ENCODE peak calls at places on chromosomes 16 and 17, in seven cellular contexts. A is MCF 10A, T is fibroblast of lung, G is uterus, O is nephron progenitor cell, U is glutamatergic neuron, E is AG09319. F is an unnamed sample.

GRCh38 chr17:18267927-18268711 is 7.7 kb downstream of the MIEF2 start:
- DNase-seq in A (no peak), T (no peak), G (no peak), O (peak), U (peak), E (no peak), F (peak)

GRCh38 chr17:1486802-1487695 is 5.4 kb downstream of the MYO1C start:
- DNase-seq in A (no peak), T (peak), G (peak), O (peak), U (peak), E (no peak), F (peak)

GRCh38 chr16:8155275-8155674 is 435.0 kb downstream of the TMEM114 start:
- DNase-seq in A (no peak), T (no peak), G (no peak), O (no peak), U (no peak), E (no peak), F (no peak)

GRCh38 chr17:73827627-73828241 is 183.5 kb upstream of the SDK2 start:
- DNase-seq in A (no peak), T (peak), G (no peak), O (no peak), U (peak), E (no peak), F (no peak)

GRCh38 chr17:1720856-1721386 is 3.6 kb upstream of the WDR81 start:
- DNase-seq in A (peak), T (peak), G (peak), O (peak), U (peak), E (no peak), F (peak)

GRCh38 chr17:7281953-7282751 is 634 bp downstream of the SLC2A4 start:
- DNase-seq in A (no peak), T (no peak), G (peak), O (peak), U (no peak), E (no peak), F (no peak)

GRCh38 chr17:72518810-72519597 is 398.2 kb downstream of the SOX9 start:
- DNase-seq in A (no peak), T (no peak), G (no peak), O (peak), U (no peak), E (no peak), F (no peak)

GRCh38 chr16:76345093-76345735 is 68.0 kb downstream of the CNTNAP4 start:
- DNase-seq in A (peak), T (peak), G (no peak), O (no peak), U (no peak), E (no peak), F (no peak)

GRCh38 chr17:56300191-56300590 is 146.9 kb downstream of the ANKFN1 start:
- DNase-seq in A (no peak), T (no peak), G (no peak), O (no peak), U (no peak), E (no peak), F (no peak)

GRCh38 chr17:145671-146541 is 8.5 kb downstream of the SCGB1C2 start:
- DNase-seq in A (no peak), T (no peak), G (peak), O (no peak), U (peak), E (no peak), F (no peak)

GRCh38 chr17:38451840-38452529 is 23.7 kb downstream of the ARHGAP23 start:
- DNase-seq in A (peak), T (peak), G (peak), O (peak), U (peak), E (peak), F (peak)

GRCh38 chr17:19502517-19502916 is 31.1 kb upstream of the SLC47A1 start:
- DNase-seq in A (no peak), T (no peak), G (no peak), O (no peak), U (no peak), E (no peak), F (no peak)

GRCh38 chr17:20920813-20921199 is 122.0 kb downstream of the USP22 start:
- DNase-seq in A (no peak), T (peak), G (no peak), O (no peak), U (no peak), E (no peak), F (no peak)

GRCh38 chr16:54282923-54283734 is 3.5 kb downstream of the IRX3 start:
- DNase-seq in A (peak), T (no peak), G (no peak), O (peak), U (no peak), E (no peak), F (no peak)

GRCh38 chr16:88807626-88808453 is 3.9 kb downstream of the APRT start:
- DNase-seq in A (no peak), T (no peak), G (no peak), O (no peak), U (no peak), E (no peak), F (no peak)

GRCh38 chr16:20911361-20911760 is 10.8 kb downstream of the LYRM1 start:
- DNase-seq in A (peak), T (peak), G (no peak), O (no peak), U (no peak), E (no peak), F (peak)

GRCh38 chr16:67979955-67980678 is at the start of gene DPEP3:
- DNase-seq in A (no peak), T (no peak), G (no peak), O (no peak), U (peak), E (no peak), F (no peak)

GRCh38 chr17:6507535-6507934 is 48.8 kb downstream of the PITPNM3 start:
- DNase-seq in A (peak), T (peak), G (peak), O (no peak), U (no peak), E (peak), F (peak)

GRCh38 chr16:89067677-89068076 is 26.0 kb upstream of the ACSF3 start:
- DNase-seq in A (peak), T (no peak), G (no peak), O (no peak), U (no peak), E (no peak), F (no peak)

GRCh38 chr16:86072328-86073102 is 173.6 kb downstream of the IRF8 start:
- DNase-seq in A (peak), T (peak), G (peak), O (peak), U (peak), E (peak), F (peak)

GRCh38 chr16:24721830-24722238 is 7.6 kb upstream of the TNRC6A start:
- DNase-seq in A (no peak), T (no peak), G (no peak), O (no peak), U (no peak), E (no peak), F (no peak)

DNA sequence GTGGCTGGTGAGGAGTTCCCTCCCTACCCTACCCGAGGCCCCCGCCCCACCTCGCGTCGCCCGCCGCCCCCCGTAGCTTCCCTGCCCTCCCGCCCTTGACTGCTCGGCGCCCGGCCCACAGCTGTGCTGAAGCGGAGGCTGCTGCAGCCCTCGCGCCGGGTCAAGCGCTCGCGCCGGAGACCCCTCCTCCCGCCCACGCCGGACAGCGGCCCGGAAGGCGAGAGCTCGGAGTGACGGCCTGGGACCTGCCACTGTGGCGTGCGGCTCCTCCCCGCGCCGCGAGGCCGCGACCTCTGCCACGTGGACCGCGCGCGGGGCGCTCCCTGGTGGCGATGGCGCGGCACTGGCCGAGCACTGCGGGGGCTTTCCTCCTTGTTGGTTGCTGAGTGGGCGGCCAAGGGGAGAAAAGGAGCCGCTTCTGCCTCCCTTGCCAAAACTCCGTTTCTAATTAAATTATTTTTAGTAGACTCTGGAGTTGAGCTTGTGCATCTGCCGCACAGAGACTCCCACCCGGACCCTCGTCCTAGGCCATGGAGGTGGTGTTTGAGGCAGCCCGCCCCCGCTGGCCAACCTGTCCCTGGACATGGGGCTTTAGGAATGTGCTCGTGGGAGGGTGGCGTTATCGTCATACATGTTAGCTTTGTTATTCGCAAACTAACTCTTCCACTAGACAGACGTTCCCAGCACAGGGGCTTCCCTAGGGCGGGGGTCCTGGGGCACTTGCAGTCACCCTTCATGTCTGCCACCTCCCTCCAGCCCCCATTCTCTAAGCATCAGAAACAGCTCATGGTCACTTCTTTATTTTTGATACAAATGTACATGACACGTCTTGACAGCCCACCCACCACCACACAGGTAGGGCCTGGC is 4.4 kb downstream of the TP53I13 start:
- DNase-seq in A (no peak), T (peak), G (peak), O (peak), U (peak), E (no peak), F (peak)
- TF ChIP-seq CTCF in A (no peak), T (peak), G (peak), O (peak), U (peak), E (peak), F (peak)

DNA sequence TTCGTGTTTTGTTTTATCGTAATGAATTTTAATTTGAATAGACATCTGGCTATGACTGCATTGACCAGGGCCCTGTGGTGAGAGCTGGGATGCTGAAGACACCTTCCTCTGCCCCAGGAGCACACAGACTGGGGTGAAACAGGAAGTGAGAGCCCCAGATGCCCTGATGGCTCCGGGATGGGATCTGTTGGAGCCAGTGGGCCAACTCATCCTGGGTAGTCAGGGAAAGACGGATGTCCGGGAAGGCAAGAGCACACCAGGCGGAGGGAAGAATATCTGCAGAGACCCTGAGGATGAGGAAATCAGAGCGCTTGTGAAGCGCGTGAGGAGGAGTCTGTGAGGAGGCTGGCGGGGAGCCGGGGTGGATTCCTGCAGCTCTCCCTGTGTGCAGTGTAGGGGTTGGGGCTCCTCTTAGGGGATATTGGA is 71.5 kb upstream of the LGALS9 start:
- DNase-seq in A (no peak), T (peak), G (peak), O (no peak), U (no peak), E (no peak), F (peak)
- TF ChIP-seq CTCF in A (no peak), T (peak), G (no peak), O (no peak), U (no peak), E (peak), F (no peak)

GRCh38 chr16:17304814-17305169 is 166.0 kb downstream of the XYLT1 start:
- DNase-seq in A (no peak), T (peak), G (no peak), O (no peak), U (no peak), E (no peak), F (peak)
- TF ChIP-seq CTCF in A (no peak), T (no peak), G (no peak), O (no peak), U (no peak), E (no peak), F (no peak)

GRCh38 chr17:10871914-10872313 is 34.0 kb upstream of the PIRT start:
- DNase-seq in A (no peak), T (no peak), G (no peak), O (no peak), U (no peak), E (no peak), F (no peak)

GRCh38 chr17:10879110-10879509 is 41.2 kb upstream of the PIRT start:
- DNase-seq in A (no peak), T (no peak), G (no peak), O (peak), U (peak), E (no peak), F (no peak)

GRCh38 chr17:10875411-10875810 is 37.5 kb upstream of the PIRT start:
- DNase-seq in A (no peak), T (no peak), G (no peak), O (peak), U (no peak), E (no peak), F (no peak)

GRCh38 chr17:10870651-10871050 is 32.8 kb upstream of the PIRT start:
- DNase-seq in A (no peak), T (no peak), G (no peak), O (no peak), U (no peak), E (no peak), F (no peak)

DNA sequence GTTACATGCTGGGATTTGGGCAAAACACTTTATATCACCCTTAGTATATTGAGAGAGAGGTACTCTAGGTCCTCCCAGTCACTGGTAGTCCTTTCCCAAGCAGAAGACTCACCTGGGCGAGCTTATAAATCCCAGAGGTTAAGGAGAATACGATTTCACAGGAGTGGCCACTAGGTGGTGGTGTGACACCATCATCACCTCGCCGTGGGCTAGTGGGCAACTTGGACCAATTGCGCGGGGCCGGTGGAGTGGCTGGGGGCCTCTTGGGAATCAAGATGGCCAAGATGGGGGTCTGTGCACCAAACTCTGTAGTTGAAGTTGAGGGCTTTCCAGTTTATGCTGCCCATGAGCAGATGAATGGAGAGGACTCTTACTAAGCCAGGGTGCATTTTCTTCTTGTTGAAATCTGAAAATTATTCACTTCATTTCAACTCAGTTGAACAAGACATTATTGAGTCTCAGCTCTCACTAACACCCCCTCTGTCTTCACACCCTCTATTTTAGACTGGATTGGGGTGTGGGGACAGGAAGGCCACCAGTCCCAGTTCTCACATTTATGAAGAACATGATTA is 38.2 kb upstream of the PIRT start:
- DNase-seq in A (peak), T (peak), G (peak), O (peak), U (peak), E (no peak), F (peak)
- TF ChIP-seq CTCF in A (peak), T (peak), G (peak), O (peak), U (peak), E (peak), F (peak)

GRCh38 chr16:1336619-1337018 is 3.2 kb downstream of the BAIAP3 start:
- DNase-seq in A (no peak), T (no peak), G (no peak), O (no peak), U (no peak), E (no peak), F (no peak)

GRCh38 chr16:1334739-1335138 is 1.3 kb downstream of the BAIAP3 start:
- DNase-seq in A (no peak), T (no peak), G (no peak), O (no peak), U (no peak), E (no peak), F (no peak)

GRCh38 chr16:1335996-1336395 is 2.6 kb downstream of the BAIAP3 start:
- DNase-seq in A (no peak), T (no peak), G (no peak), O (peak), U (peak), E (no peak), F (no peak)

GRCh38 chr16:1333854-1334719 is 642 bp downstream of the BAIAP3 start:
- DNase-seq in A (no peak), T (no peak), G (no peak), O (peak), U (peak), E (no peak), F (no peak)

DNA sequence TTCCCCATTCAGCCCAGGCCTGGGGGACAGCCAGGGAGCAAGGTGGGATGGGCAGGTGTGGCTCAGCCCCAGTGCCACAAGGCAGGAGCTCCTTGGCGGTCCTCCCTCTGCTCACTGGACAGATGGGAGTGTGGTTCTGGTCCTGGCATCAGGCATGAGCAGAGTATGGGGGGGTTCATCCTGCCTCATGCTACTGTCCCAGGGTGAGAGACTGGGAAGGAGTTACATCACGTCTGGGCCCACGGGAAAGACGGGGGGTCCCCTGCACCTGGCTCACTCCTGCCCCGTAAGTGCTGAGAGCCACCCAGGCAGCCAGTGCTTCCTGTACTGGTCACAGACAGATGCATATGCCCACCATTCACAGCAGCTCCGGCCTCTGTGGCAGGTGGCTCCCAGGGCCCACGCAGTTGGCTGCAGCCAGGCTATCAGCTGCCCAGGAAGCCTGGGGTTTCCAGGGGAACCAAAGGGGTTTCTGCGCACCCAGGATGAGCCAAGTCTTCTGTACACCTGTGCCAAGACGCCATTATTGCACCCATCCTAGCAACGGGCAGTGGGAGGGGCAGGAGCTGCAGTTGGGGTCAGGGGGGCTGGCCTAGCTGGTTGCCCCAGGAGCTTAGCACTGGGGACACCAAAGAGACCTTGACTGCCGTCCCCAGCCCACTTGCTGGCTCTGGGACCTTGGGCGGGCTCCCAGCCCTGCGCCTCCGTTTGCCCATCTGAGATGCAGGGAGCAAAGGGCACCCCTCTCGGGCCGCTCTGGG is 1.9 kb downstream of the BAIAP3 start:
- DNase-seq in A (no peak), T (no peak), G (no peak), O (no peak), U (no peak), E (no peak), F (no peak)
- TF ChIP-seq CTCF in A (no peak), T (no peak), G (no peak), O (no peak), U (no peak), E (no peak), F (no peak)

F was measured in foreskin fibroblast.